ENCODE peak calls at places on chromosomes 12 and 14, in four cellular contexts. One of them, this sample, is unnamed.

GRCh38 chr14:56687123-56687522 is 107.5 kb downstream of the TMEM260 start:
- DNase-seq in AG04449: no peak
- DNase-seq in cardiac fibroblast: no peak
- DNase-seq in keratinocyte: no peak
- DNase-seq in this sample: no peak

GRCh38 chr14:95758331-95758730 is 44.4 kb upstream of the TCL1A start:
- DNase-seq in cardiac fibroblast: no peak
- DNase-seq in AG04449: no peak
- DNase-seq in keratinocyte: no peak
- DNase-seq in this sample: no peak

GRCh38 chr12:25500651-25501050 is 52.4 kb downstream of the LMNTD1 start:
- DNase-seq in AG04449: no peak
- DNase-seq in keratinocyte: no peak
- DNase-seq in cardiac fibroblast: no peak
- DNase-seq in this sample: no peak

GRCh38 chr14:70915415-70915814 is 8.2 kb downstream of the PCNX1 start:
- DNase-seq in keratinocyte: no peak
- DNase-seq in cardiac fibroblast: no peak
- DNase-seq in AG04449: no peak
- DNase-seq in this sample: no peak

GRCh38 chr14:59359451-59360124 is 105.6 kb downstream of the GPR135 start:
- DNase-seq in cardiac fibroblast: no peak
- DNase-seq in AG04449: no peak
- DNase-seq in keratinocyte: no peak
- DNase-seq in this sample: no peak

GRCh38 chr12:71392521-71393145 is 47.0 kb upstream of the LGR5 start:
- DNase-seq in AG04449: peak; percentile 50
- DNase-seq in cardiac fibroblast: peak; percentile 88
- DNase-seq in keratinocyte: peak; percentile 45
- DNase-seq in this sample: peak; percentile 33

GRCh38 chr12:121005346-121005815 is 10.9 kb downstream of the C12orf43 start:
- DNase-seq in cardiac fibroblast: peak; percentile 58
- DNase-seq in keratinocyte: no peak
- DNase-seq in AG04449: no peak
- DNase-seq in this sample: no peak

GRCh38 chr14:50336428-50336827 is 24.3 kb downstream of the DMAC2L start:
- DNase-seq in AG04449: no peak
- DNase-seq in keratinocyte: no peak
- DNase-seq in cardiac fibroblast: no peak
- DNase-seq in this sample: no peak

GRCh38 chr14:89277229-89277628 is 139.8 kb downstream of the FOXN3 start:
- DNase-seq in cardiac fibroblast: no peak
- DNase-seq in keratinocyte: no peak
- DNase-seq in AG04449: no peak
- DNase-seq in this sample: no peak

GRCh38 chr14:94044476-94045091 is 18.4 kb downstream of the OTUB2 start:
- DNase-seq in cardiac fibroblast: no peak
- DNase-seq in keratinocyte: no peak
- DNase-seq in AG04449: no peak
- DNase-seq in this sample: no peak

GRCh38 chr14:68548194-68549056 is 244.4 kb downstream of the ZFP36L1 start:
- DNase-seq in AG04449: peak; percentile 95
- DNase-seq in cardiac fibroblast: peak; percentile 99
- DNase-seq in keratinocyte: peak; percentile 92
- DNase-seq in this sample: peak; percentile 83

GRCh38 chr14:74563233-74563585 is 48.8 kb downstream of the LTBP2 start:
- DNase-seq in cardiac fibroblast: peak; percentile 80
- DNase-seq in AG04449: peak; percentile 41
- DNase-seq in keratinocyte: no peak
- DNase-seq in this sample: no peak

GRCh38 chr14:106277503-106277902 is 751.1 kb downstream of the TMEM121 start:
- DNase-seq in AG04449: no peak
- DNase-seq in keratinocyte: no peak
- DNase-seq in cardiac fibroblast: no peak
- DNase-seq in this sample: no peak

GRCh38 chr14:74425525-74426201 is 347 bp downstream of the SYNDIG1L start:
- DNase-seq in cardiac fibroblast: no peak
- DNase-seq in AG04449: no peak
- DNase-seq in keratinocyte: no peak
- DNase-seq in this sample: no peak

GRCh38 chr12:57896139-57896436 is 45.3 kb upstream of the ATP23 start:
- DNase-seq in keratinocyte: no peak
- DNase-seq in cardiac fibroblast: peak; percentile 33
- DNase-seq in AG04449: no peak
- DNase-seq in this sample: no peak

GRCh38 chr12:27657296-27657695 is 39.0 kb upstream of the REP15 start:
- DNase-seq in AG04449: no peak
- DNase-seq in cardiac fibroblast: peak; percentile 73
- DNase-seq in keratinocyte: no peak
- DNase-seq in this sample: no peak

GRCh38 chr12:103952497-103952896 is 13.2 kb upstream of the TDG start:
- DNase-seq in keratinocyte: no peak
- DNase-seq in cardiac fibroblast: no peak
- DNase-seq in AG04449: no peak
- DNase-seq in this sample: no peak

GRCh38 chr14:72513994-72514659 is 379.8 kb downstream of the DPF3 start:
- DNase-seq in keratinocyte: no peak
- DNase-seq in AG04449: peak; percentile 14
- DNase-seq in cardiac fibroblast: peak; percentile 68
- DNase-seq in this sample: no peak

GRCh38 chr14:47194051-47194450 is 481.4 kb downstream of the MDGA2 start:
- DNase-seq in AG04449: no peak
- DNase-seq in cardiac fibroblast: no peak
- DNase-seq in keratinocyte: no peak
- DNase-seq in this sample: no peak

GRCh38 chr14:72850360-72850759 is 43.5 kb downstream of the DPF3 start:
- DNase-seq in keratinocyte: no peak
- DNase-seq in cardiac fibroblast: no peak
- DNase-seq in AG04449: no peak
- DNase-seq in this sample: no peak

GRCh38 chr12:14960548-14961465 is 594 bp downstream of the ARHGDIB start:
- DNase-seq in AG04449: no peak
- DNase-seq in cardiac fibroblast: peak; percentile 69
- DNase-seq in keratinocyte: peak; percentile 57
- DNase-seq in this sample: no peak

GRCh38 chr14:80356413-80356812 is 145.1 kb upstream of the DIO2 start:
- DNase-seq in keratinocyte: no peak
- DNase-seq in cardiac fibroblast: peak; percentile 54
- DNase-seq in AG04449: no peak
- DNase-seq in this sample: no peak

GRCh38 chr12:42284157-42284556 is 41.7 kb downstream of the ZCRB1 start:
- DNase-seq in cardiac fibroblast: no peak
- DNase-seq in AG04449: no peak
- DNase-seq in keratinocyte: no peak
- DNase-seq in this sample: no peak

GRCh38 chr14:102508410-102508773 is 1.2 kb downstream of the ANKRD9 start:
- DNase-seq in AG04449: no peak
- DNase-seq in keratinocyte: no peak
- DNase-seq in cardiac fibroblast: no peak
- DNase-seq in this sample: no peak

GRCh38 chr12:122354958-122355641 is 67.4 kb downstream of the CLIP1 start:
- DNase-seq in keratinocyte: no peak
- DNase-seq in cardiac fibroblast: no peak
- DNase-seq in AG04449: no peak
- DNase-seq in this sample: no peak

GRCh38 chr12:52584156-52584682 is 10.6 kb upstream of the KRT74 start:
- DNase-seq in cardiac fibroblast: no peak
- DNase-seq in keratinocyte: no peak
- DNase-seq in AG04449: no peak
- DNase-seq in this sample: no peak

GRCh38 chr12:6613015-6613775 is 6.0 kb upstream of the CHD4 start:
- DNase-seq in AG04449: no peak
- DNase-seq in keratinocyte: no peak
- DNase-seq in cardiac fibroblast: peak; percentile 76
- DNase-seq in this sample: peak; percentile 55

GRCh38 chr12:6612652-6613014 is 5.5 kb upstream of the CHD4 start:
- DNase-seq in AG04449: no peak
- DNase-seq in cardiac fibroblast: no peak
- DNase-seq in keratinocyte: no peak
- DNase-seq in this sample: no peak

GRCh38 chr12:6612247-6612646 is 5.1 kb upstream of the CHD4 start:
- DNase-seq in cardiac fibroblast: no peak
- DNase-seq in AG04449: no peak
- DNase-seq in keratinocyte: no peak
- DNase-seq in this sample: no peak

GRCh38 chr12:6614513-6615177 is 7.5 kb upstream of the CHD4 start:
- DNase-seq in cardiac fibroblast: peak; percentile 20
- DNase-seq in AG04449: no peak
- DNase-seq in keratinocyte: no peak
- DNase-seq in this sample: no peak

GRCh38 chr12:6613776-6614512 is 6.8 kb upstream of the CHD4 start:
- DNase-seq in AG04449: peak; percentile 83
- DNase-seq in cardiac fibroblast: peak; percentile 98
- DNase-seq in keratinocyte: no peak
- DNase-seq in this sample: peak; percentile 86
- TF ChIP-seq CTCF in AG04449: peak; percentile 11
- TF ChIP-seq CTCF in cardiac fibroblast: no peak
- TF ChIP-seq CTCF in keratinocyte: no peak
- TF ChIP-seq CTCF in this sample: peak; percentile 24

DNA sequence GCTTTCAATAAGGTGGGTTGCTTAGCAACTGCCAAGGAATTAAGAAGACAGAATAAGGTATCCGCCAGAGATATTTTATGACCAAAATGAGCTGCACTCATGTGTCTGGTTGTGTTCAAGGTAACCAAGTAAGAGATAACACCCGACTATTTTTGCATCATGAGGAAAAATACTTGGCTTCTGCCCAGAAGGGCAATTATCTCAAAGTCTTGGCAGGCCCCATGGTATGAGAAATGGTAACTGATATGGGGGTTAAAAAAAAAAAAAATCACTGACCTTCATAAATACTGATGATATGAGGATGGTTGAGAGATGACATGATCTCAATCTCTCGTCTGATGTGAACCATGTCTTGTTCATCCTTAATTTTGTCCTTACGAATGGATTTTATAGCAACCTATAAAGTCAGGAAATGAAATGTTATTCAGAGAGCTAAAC is 32.6 kb downstream of the NUAK1 start:
- DNase-seq in cardiac fibroblast: no peak
- DNase-seq in keratinocyte: no peak
- DNase-seq in AG04449: no peak
- DNase-seq in this sample: no peak
- TF ChIP-seq CTCF in cardiac fibroblast: no peak
- TF ChIP-seq CTCF in keratinocyte: no peak
- TF ChIP-seq CTCF in AG04449: no peak
- TF ChIP-seq CTCF in this sample: no peak

GRCh38 chr12:13440844-13441243 is 244.3 kb downstream of the EMP1 start:
- DNase-seq in cardiac fibroblast: no peak
- DNase-seq in AG04449: no peak
- DNase-seq in keratinocyte: no peak
- DNase-seq in this sample: no peak

GRCh38 chr12:13436182-13436581 is 239.7 kb downstream of the EMP1 start:
- DNase-seq in keratinocyte: no peak
- DNase-seq in cardiac fibroblast: no peak
- DNase-seq in AG04449: no peak
- DNase-seq in this sample: no peak

GRCh38 chr12:13436696-13437391 is 240.3 kb downstream of the EMP1 start:
- DNase-seq in cardiac fibroblast: peak; percentile 75
- DNase-seq in keratinocyte: no peak
- DNase-seq in AG04449: no peak
- DNase-seq in this sample: no peak

GRCh38 chr12:13435535-13435934 is 239.0 kb downstream of the EMP1 start:
- DNase-seq in AG04449: no peak
- DNase-seq in keratinocyte: no peak
- DNase-seq in cardiac fibroblast: no peak
- DNase-seq in this sample: no peak

DNA sequence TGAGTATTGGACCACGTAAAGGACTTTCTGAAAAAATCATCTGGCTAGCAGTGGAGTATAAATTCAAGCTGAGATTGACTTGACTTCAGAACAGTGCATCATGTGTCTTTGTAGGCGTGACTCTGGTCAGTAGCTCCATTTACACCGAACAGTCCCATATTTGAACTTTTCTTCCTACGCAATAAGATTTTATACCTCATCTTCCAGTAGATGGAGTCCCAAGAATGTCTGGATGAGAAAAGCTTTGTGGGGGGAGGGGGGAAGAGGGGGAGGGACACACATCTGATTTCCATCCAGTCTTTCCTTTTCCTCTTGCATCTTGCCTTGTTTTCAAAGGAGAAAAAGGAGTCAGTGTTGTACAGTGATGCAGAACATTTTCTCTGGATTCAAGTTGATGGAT is 241.0 kb downstream of the EMP1 start:
- DNase-seq in AG04449: no peak
- DNase-seq in keratinocyte: no peak
- DNase-seq in cardiac fibroblast: no peak
- DNase-seq in this sample: no peak
- TF ChIP-seq CTCF in AG04449: no peak
- TF ChIP-seq CTCF in keratinocyte: no peak
- TF ChIP-seq CTCF in cardiac fibroblast: no peak
- TF ChIP-seq CTCF in this sample: no peak

DNA sequence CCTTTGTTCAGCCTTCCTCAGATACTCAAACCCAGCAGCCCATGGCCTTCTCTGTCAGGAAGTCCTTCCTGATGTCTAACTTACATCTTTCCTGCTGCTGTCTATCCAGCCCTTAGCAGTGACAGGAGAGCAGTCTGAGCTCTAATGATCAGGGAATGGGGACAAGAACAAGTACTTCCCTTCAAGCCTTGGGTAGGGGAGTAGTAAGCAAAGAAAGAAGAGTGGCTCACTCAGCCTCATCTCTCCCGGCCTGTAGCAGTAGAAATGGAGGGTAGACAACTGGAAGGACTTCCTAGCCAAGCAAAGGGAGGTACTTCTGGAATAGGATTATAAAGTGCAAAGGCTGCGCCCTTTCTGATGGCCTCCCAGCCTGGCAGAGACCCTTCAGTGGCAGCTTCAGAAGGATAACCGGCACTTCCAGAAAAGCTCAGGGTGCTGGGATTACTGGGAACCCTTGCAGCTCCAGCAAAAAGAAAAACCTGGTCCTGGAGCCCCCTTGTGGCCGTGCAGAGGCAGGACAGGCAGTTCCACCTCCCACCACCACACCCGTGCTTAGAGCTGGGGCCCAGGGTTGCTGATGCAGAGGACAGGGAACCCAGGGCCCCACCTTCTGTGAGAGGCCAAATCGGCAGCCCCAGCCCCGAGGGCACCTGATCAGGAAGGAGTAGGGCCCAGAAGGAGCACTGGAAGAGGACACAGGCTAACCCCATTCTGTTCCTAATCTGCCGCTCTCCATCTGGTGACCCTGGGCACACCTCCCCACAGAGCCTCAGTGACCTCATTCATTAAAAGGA is 12.4 kb upstream of the SMUG1 start:
- DNase-seq in cardiac fibroblast: peak; percentile 78
- DNase-seq in AG04449: no peak
- DNase-seq in keratinocyte: no peak
- DNase-seq in this sample: peak; percentile 42
- TF ChIP-seq CTCF in cardiac fibroblast: peak; percentile 100
- TF ChIP-seq CTCF in AG04449: peak; percentile 98
- TF ChIP-seq CTCF in keratinocyte: peak; percentile 99
- TF ChIP-seq CTCF in this sample: peak; percentile 94

GRCh38 chr12:527241-527640 is 67.5 kb downstream of the B4GALNT3 start:
- DNase-seq in AG04449: no peak
- DNase-seq in cardiac fibroblast: no peak
- DNase-seq in keratinocyte: no peak
- DNase-seq in this sample: no peak
- TF ChIP-seq CTCF in AG04449: no peak
- TF ChIP-seq CTCF in cardiac fibroblast: no peak
- TF ChIP-seq CTCF in keratinocyte: no peak
- TF ChIP-seq CTCF in this sample: no peak

GRCh38 chr12:2733493-2734252 is 61.1 kb upstream of the FKBP4 start:
- DNase-seq in keratinocyte: no peak
- DNase-seq in AG04449: no peak
- DNase-seq in cardiac fibroblast: no peak
- DNase-seq in this sample: no peak
- TF ChIP-seq CTCF in keratinocyte: no peak
- TF ChIP-seq CTCF in AG04449: no peak
- TF ChIP-seq CTCF in cardiac fibroblast: no peak
- TF ChIP-seq CTCF in this sample: no peak

GRCh38 chr12:99767809-99768208 is 120.3 kb downstream of the GARIN6 start:
- DNase-seq in AG04449: no peak
- DNase-seq in cardiac fibroblast: peak; percentile 49
- DNase-seq in keratinocyte: no peak
- DNase-seq in this sample: no peak
- TF ChIP-seq CTCF in AG04449: peak; percentile 21
- TF ChIP-seq CTCF in cardiac fibroblast: peak; percentile 35
- TF ChIP-seq CTCF in keratinocyte: peak; percentile 30
- TF ChIP-seq CTCF in this sample: peak; percentile 27